ENCODE peak calls at places on chromosomes 11 and 22, in ten cellular contexts. O is DMS153; C is pulmonary artery endothelial cell; L is progenitor cell of endocrine pancreas; Q is NCI-H748 treated with DMSO at 0.1 percent for 48 hours; X is GM04504; Y is endodermal cell; M is RKO; H is epithelial cell of esophagus; F is activated CD4-positive, alpha-beta T cell treated with anti-CD3 and anti-CD28 coated beads, Interleukin-2, amount 50 U/mL, for 24 hours. S is an unnamed sample.

GRCh38 chr22:38056969-38057841 is at the start of gene PICK1:
- DNase-seq in F (peak), X (peak), O (peak), C (peak), Y (peak), H (peak), M (peak), L (peak), Q (peak), S (peak)

GRCh38 chr11:108220721-108221346 is 1.6 kb downstream of the NPAT start:
- DNase-seq in X (no peak), H (no peak), O (no peak), C (no peak), Y (no peak), M (peak), Q (no peak), L (no peak), F (no peak), S (no peak)

GRCh38 chr22:45998638-45999378 is 21.8 kb upstream of the WNT7B start:
- DNase-seq in O (no peak), Q (no peak), Y (no peak), M (no peak), C (no peak), F (no peak), X (no peak), L (no peak), H (no peak), S (no peak)

GRCh38 chr22:19085233-19086043 is 36.8 kb downstream of the DGCR2 start:
- DNase-seq in H (peak), L (no peak), X (no peak), F (no peak), O (no peak), Y (peak), M (peak), C (no peak), Q (no peak), S (peak)

GRCh38 chr11:9052316-9052715 is 39.1 kb downstream of the SCUBE2 start:
- DNase-seq in L (no peak), O (no peak), X (no peak), H (no peak), Q (no peak), C (no peak), Y (no peak), F (no peak), M (no peak), S (no peak)

GRCh38 chr11:125348141-125348651 is 147.9 kb downstream of the FEZ1 start:
- DNase-seq in X (no peak), M (no peak), Y (no peak), Q (no peak), F (no peak), C (no peak), O (no peak), L (no peak), H (no peak), S (no peak)

GRCh38 chr11:12266943-12267342 is 110.4 kb upstream of the PARVA start:
- DNase-seq in Q (no peak), C (no peak), O (no peak), L (no peak), X (no peak), M (no peak), H (no peak), F (no peak), Y (peak), S (no peak)

GRCh38 chr11:13486926-13487660 is 8.7 kb downstream of the PTH start:
- DNase-seq in Y (peak), L (peak), Q (peak), X (no peak), O (peak), H (peak), C (no peak), M (no peak), F (peak), S (no peak)

GRCh38 chr22:20761536-20761935 is 12.4 kb upstream of the SERPIND1 start:
- DNase-seq in Q (no peak), C (no peak), H (peak), X (no peak), L (no peak), Y (no peak), M (no peak), O (no peak), F (no peak), S (no peak)

GRCh38 chr22:42528591-42529307 is 9.2 kb upstream of the RRP7A start:
- DNase-seq in L (no peak), Y (no peak), C (no peak), M (no peak), F (no peak), O (no peak), X (no peak), Q (no peak), H (no peak), S (no peak)

GRCh38 chr11:86579406-86579731 is 93.0 kb downstream of the ME3 start:
- DNase-seq in L (no peak), O (no peak), F (no peak), Y (no peak), Q (no peak), M (no peak), H (no peak), X (no peak), C (no peak), S (no peak)

GRCh38 chr11:131025020-131025419 is 108.7 kb upstream of the SNX19 start:
- DNase-seq in Y (peak), C (no peak), H (peak), X (peak), M (peak), L (no peak), O (no peak), F (no peak), Q (no peak), S (peak)

GRCh38 chr11:117807482-117808272 is 10.7 kb upstream of the DSCAML1 start:
- DNase-seq in X (peak), F (peak), Y (peak), O (no peak), H (peak), Q (peak), L (peak), C (no peak), M (no peak), S (peak)

GRCh38 chr11:111426615-111427014 is 47.5 kb upstream of the POU2AF1 start:
- DNase-seq in C (no peak), F (no peak), M (no peak), Q (no peak), Y (peak), O (peak), X (no peak), H (peak), L (no peak), S (no peak)

GRCh38 chr11:43053638-43054412 is 258.0 kb upstream of the API5 start:
- DNase-seq in C (no peak), Q (no peak), Y (no peak), M (no peak), O (no peak), H (no peak), L (no peak), X (no peak), F (no peak), S (no peak)

GRCh38 chr11:68560216-68560615 is 99.7 kb downstream of the PPP6R3 start:
- DNase-seq in Q (no peak), X (no peak), O (no peak), C (no peak), H (no peak), Y (no peak), M (no peak), F (no peak), L (no peak), S (no peak)

GRCh38 chr11:108302121-108302785 is 79.4 kb downstream of the ATM start:
- DNase-seq in C (no peak), O (no peak), Q (no peak), Y (no peak), X (peak), F (no peak), H (peak), L (no peak), M (peak), S (no peak)

GRCh38 chr22:47021371-47022074 is 259.1 kb downstream of the TBC1D22A start:
- DNase-seq in Y (no peak), O (no peak), C (no peak), H (no peak), L (no peak), Q (no peak), F (no peak), M (no peak), X (no peak), S (no peak)

GRCh38 chr22:38172016-38172431 is 9.6 kb downstream of the PLA2G6 start:
- DNase-seq in Y (no peak), Q (no peak), M (no peak), H (peak), C (no peak), F (no peak), O (no peak), L (no peak), X (no peak), S (no peak)

GRCh38 chr11:120956710-120957500 is 67.0 kb upstream of the TBCEL start:
- DNase-seq in F (no peak), M (no peak), X (no peak), H (peak), Y (peak), C (no peak), Q (no peak), L (no peak), O (no peak), S (no peak)

GRCh38 chr22:45312856-45313255 is 3.1 kb downstream of the FAM118A start:
- DNase-seq in X (no peak), C (no peak), F (no peak), O (no peak), L (no peak), H (no peak), Y (peak), Q (no peak), M (no peak), S (no peak)

GRCh38 chr11:60710482-60710881 is 11.1 kb downstream of the MS4A8 start:
- DNase-seq in F (no peak), C (no peak), M (peak), H (no peak), O (no peak), X (no peak), Y (peak), Q (no peak), L (no peak), S (no peak)